ENCODE peak calls at places on chromosomes 11 and 22, in four cellular contexts. U is GM12878, N is K562, T is HepG2. G is an unnamed sample.

GRCh38 chr11:776459-777287 is 614 bp downstream of the GATD1 start:
- DNase-seq in U (no peak), N (peak), T (no peak), G (peak)

GRCh38 chr11:113488931-113489351 is 13.7 kb upstream of the DRD2 start:
- DNase-seq in U (no peak), N (no peak), T (no peak), G (no peak)

GRCh38 chr11:27282806-27283205 is 80.2 kb downstream of the CCDC34 start:
- DNase-seq in U (no peak), N (peak), T (no peak), G (peak)

GRCh38 chr11:65113361-65113756 is 1.7 kb downstream of the TM7SF2 start:
- DNase-seq in U (no peak), N (no peak), T (no peak), G (no peak)

GRCh38 chr22:29147241-29147919 is 58.3 kb upstream of the EMID1 start:
- DNase-seq in U (no peak), N (no peak), T (no peak), G (no peak)

GRCh38 chr11:114678125-114679036 is at the start of gene NXPE2:
- DNase-seq in U (no peak), N (no peak), T (no peak), G (peak)

GRCh38 chr11:130999992-131000770 is 83.9 kb upstream of the SNX19 start:
- DNase-seq in U (no peak), N (no peak), T (peak), G (peak)

GRCh38 chr11:85628771-85629341 is 463 bp downstream of the TMEM126B start:
- DNase-seq in U (no peak), N (no peak), T (peak), G (no peak)

GRCh38 chr11:132920391-132921095 is 611.8 kb downstream of the OPCML start:
- DNase-seq in U (no peak), N (no peak), T (no peak), G (no peak)

GRCh38 chr11:3221408-3222002 is 2.9 kb upstream of the MRGPRG start:
- DNase-seq in U (no peak), N (no peak), T (no peak), G (no peak)

GRCh38 chr11:65310215-65310614 is 4.5 kb upstream of the CDC42EP2 start:
- DNase-seq in U (no peak), N (no peak), T (no peak), G (no peak)

GRCh38 chr11:45444796-45445195 is 158.7 kb upstream of the SYT13 start:
- DNase-seq in U (no peak), N (no peak), T (no peak), G (peak)

GRCh38 chr22:47374273-47374771 is 611.9 kb downstream of the TBC1D22A start:
- DNase-seq in U (no peak), N (no peak), T (no peak), G (no peak)

GRCh38 chr11:73323464-73323863 is 15.4 kb downstream of the ARHGEF17 start:
- DNase-seq in U (no peak), N (no peak), T (peak), G (no peak)

GRCh38 chr22:16912281-16912680 is 87.1 kb upstream of the XKR3 start:
- DNase-seq in U (no peak), N (no peak), T (no peak), G (no peak)

GRCh38 chr22:29205598-29206371 is at the start of gene EMID1:
- DNase-seq in U (no peak), N (peak), T (no peak), G (peak)

GRCh38 chr22:49971232-49972162 is 10.9 kb downstream of the PIM3 start:
- DNase-seq in U (no peak), N (peak), T (no peak), G (peak)

GRCh38 chr11:41578421-41579047 is 119.1 kb upstream of the LRRC4C start:
- DNase-seq in U (no peak), N (no peak), T (no peak), G (no peak)

GRCh38 chr11:13284776-13285588 is 7.4 kb downstream of the BMAL1 start:
- DNase-seq in U (no peak), N (no peak), T (no peak), G (no peak)

GRCh38 chr22:47472636-47473035 is 710.2 kb downstream of the TBC1D22A start:
- DNase-seq in U (no peak), N (no peak), T (no peak), G (no peak)

GRCh38 chr22:31122532-31123291 is at the start of gene INPP5J:
- DNase-seq in U (no peak), N (no peak), T (peak), G (peak)

GRCh38 chr11:28860898-28861297 is 752.7 kb downstream of the METTL15 start:
- DNase-seq in U (no peak), N (no peak), T (no peak), G (peak)

GRCh38 chr11:105719073-105719846 is 109.4 kb downstream of the GRIA4 start:
- DNase-seq in U (peak), N (no peak), T (peak), G (peak)

GRCh38 chr11:77592727-77593126 is 3.0 kb downstream of the AQP11 start:
- DNase-seq in U (no peak), N (no peak), T (no peak), G (no peak)
- TF ChIP-seq JUNB in U (no peak), N (no peak), T (no peak), G (no peak)

GRCh38 chr11:81772161-81772560 is 961.5 kb downstream of the FAM181B start:
- DNase-seq in U (no peak), N (no peak), T (no peak), G (no peak)
- TF ChIP-seq RAD21 in U (no peak), N (no peak), T (no peak), G (no peak)

DNA sequence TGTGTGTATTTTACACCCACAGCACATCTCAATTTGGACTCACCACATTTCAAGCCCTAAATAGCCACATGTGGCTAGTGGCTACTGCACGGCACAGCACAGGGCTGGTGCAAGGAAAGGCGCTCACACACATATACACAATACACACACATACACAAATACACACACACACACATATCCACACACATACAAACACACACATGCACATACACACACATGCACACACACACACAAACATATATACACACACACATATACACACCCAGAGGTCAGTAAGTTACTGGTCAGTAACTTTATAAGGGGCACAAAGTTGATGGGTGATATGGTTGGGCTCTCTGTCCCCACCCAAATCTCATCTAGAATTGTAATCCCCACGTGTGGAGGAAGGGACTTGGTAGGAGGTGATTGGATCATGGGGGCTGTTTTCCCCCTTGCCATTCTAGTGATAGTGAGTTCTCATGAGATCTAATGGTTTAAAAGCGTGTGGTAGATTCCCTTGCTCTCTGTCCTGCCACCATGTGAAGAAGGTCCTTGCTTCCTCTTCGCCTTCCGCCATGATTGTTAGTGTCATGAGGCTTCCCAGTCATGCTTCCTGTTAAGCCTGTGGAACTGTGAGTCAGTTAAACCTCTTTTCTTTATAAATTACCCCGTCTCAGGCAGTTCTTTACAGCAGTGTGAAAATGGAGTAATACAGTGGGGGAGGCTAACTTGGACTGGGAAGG is 37.6 kb upstream of the DKK3 start:
- DNase-seq in U (no peak), N (no peak), T (no peak), G (no peak)
- TF ChIP-seq JUNB in U (no peak), N (no peak), T (no peak), G (no peak)

GRCh38 chr11:70680781-70681281 is 282.5 kb downstream of the CTTN start:
- DNase-seq in U (no peak), N (no peak), T (no peak), G (no peak)
- TF ChIP-seq RAD21 in U (no peak), N (no peak), T (no peak), G (no peak)

GRCh38 chr11:35153280-35153679 is 14.3 kb downstream of the CD44 start:
- DNase-seq in U (no peak), N (no peak), T (no peak), G (no peak)
- TF ChIP-seq JUNB in U (no peak), N (no peak), T (no peak), G (no peak)

GRCh38 chr11:90213322-90213721 is 9.5 kb downstream of the CHORDC1 start:
- DNase-seq in U (no peak), N (no peak), T (no peak), G (no peak)
- TF ChIP-seq RAD21 in U (no peak), N (no peak), T (no peak), G (no peak)